ENCODE peak calls at places on chromosomes 13 and 19, in five cellular contexts. One of them, this sample, is unnamed.

GRCh38 chr19:23384858-23385257 is 10.4 kb downstream of the ZNF91 start:
- DNase-seq in RWPE2: no peak
- DNase-seq in neural progenitor cell: no peak
- DNase-seq in Panc1: no peak
- DNase-seq in tibial nerve: no peak
- DNase-seq in this sample: no peak

GRCh38 chr13:109743706-109744453 is 42.5 kb downstream of the IRS2 start:
- DNase-seq in RWPE2: peak; percentile 91
- DNase-seq in neural progenitor cell: no peak
- DNase-seq in Panc1: no peak
- DNase-seq in tibial nerve: no peak
- DNase-seq in this sample: no peak

GRCh38 chr19:33194884-33195710 is 967 bp downstream of the LRP3 start:
- DNase-seq in RWPE2: peak; percentile 57
- DNase-seq in neural progenitor cell: peak; percentile 59
- DNase-seq in Panc1: no peak
- DNase-seq in tibial nerve: no peak
- DNase-seq in this sample: no peak

GRCh38 chr19:36665832-36666231 is 805 bp downstream of the ZNF461 start:
- DNase-seq in RWPE2: no peak
- DNase-seq in neural progenitor cell: no peak
- DNase-seq in Panc1: no peak
- DNase-seq in tibial nerve: no peak
- DNase-seq in this sample: no peak

GRCh38 chr13:102878491-102878890 is 32.7 kb downstream of the ERCC5 start:
- DNase-seq in RWPE2: no peak
- DNase-seq in neural progenitor cell: peak; percentile 56
- DNase-seq in Panc1: no peak
- DNase-seq in tibial nerve: no peak
- DNase-seq in this sample: no peak

GRCh38 chr13:97344250-97345175 is 89.5 kb upstream of the RAP2A start:
- DNase-seq in RWPE2: no peak
- DNase-seq in neural progenitor cell: peak; percentile 70
- DNase-seq in Panc1: no peak
- DNase-seq in tibial nerve: peak; percentile 24
- DNase-seq in this sample: peak; percentile 38

GRCh38 chr13:43572601-43573360 is 214.0 kb downstream of the ENOX1 start:
- DNase-seq in RWPE2: no peak
- DNase-seq in neural progenitor cell: peak; percentile 29
- DNase-seq in Panc1: no peak
- DNase-seq in tibial nerve: no peak
- DNase-seq in this sample: no peak

GRCh38 chr13:31530883-31531282 is 208.4 kb upstream of the RXFP2 start:
- DNase-seq in RWPE2: no peak
- DNase-seq in neural progenitor cell: no peak
- DNase-seq in Panc1: no peak
- DNase-seq in tibial nerve: no peak
- DNase-seq in this sample: no peak

GRCh38 chr19:46715620-46716012 is 1.3 kb downstream of the PRKD2 start:
- DNase-seq in RWPE2: no peak
- DNase-seq in neural progenitor cell: peak; percentile 24
- DNase-seq in Panc1: no peak
- DNase-seq in tibial nerve: no peak
- DNase-seq in this sample: no peak

GRCh38 chr13:46609726-46610125 is 56.8 kb downstream of the LRCH1 start:
- DNase-seq in RWPE2: no peak
- DNase-seq in neural progenitor cell: no peak
- DNase-seq in Panc1: no peak
- DNase-seq in tibial nerve: no peak
- DNase-seq in this sample: peak; percentile 52

GRCh38 chr19:4083677-4084546 is 17.2 kb upstream of the ZBTB7A start:
- DNase-seq in RWPE2: no peak
- DNase-seq in neural progenitor cell: no peak
- DNase-seq in Panc1: no peak
- DNase-seq in tibial nerve: no peak
- DNase-seq in this sample: no peak

GRCh38 chr13:111209613-111210012 is 94.5 kb downstream of the ARHGEF7 start:
- DNase-seq in RWPE2: no peak
- DNase-seq in neural progenitor cell: no peak
- DNase-seq in Panc1: no peak
- DNase-seq in tibial nerve: no peak
- DNase-seq in this sample: no peak

GRCh38 chr19:29539131-29539530 is 13.3 kb downstream of the VSTM2B start:
- DNase-seq in RWPE2: no peak
- DNase-seq in neural progenitor cell: no peak
- DNase-seq in Panc1: no peak
- DNase-seq in tibial nerve: peak; percentile 5
- DNase-seq in this sample: peak; percentile 1

GRCh38 chr19:8163781-8164180 is 14.4 kb upstream of the FBN3 start:
- DNase-seq in RWPE2: no peak
- DNase-seq in neural progenitor cell: no peak
- DNase-seq in Panc1: no peak
- DNase-seq in tibial nerve: no peak
- DNase-seq in this sample: no peak

DNA sequence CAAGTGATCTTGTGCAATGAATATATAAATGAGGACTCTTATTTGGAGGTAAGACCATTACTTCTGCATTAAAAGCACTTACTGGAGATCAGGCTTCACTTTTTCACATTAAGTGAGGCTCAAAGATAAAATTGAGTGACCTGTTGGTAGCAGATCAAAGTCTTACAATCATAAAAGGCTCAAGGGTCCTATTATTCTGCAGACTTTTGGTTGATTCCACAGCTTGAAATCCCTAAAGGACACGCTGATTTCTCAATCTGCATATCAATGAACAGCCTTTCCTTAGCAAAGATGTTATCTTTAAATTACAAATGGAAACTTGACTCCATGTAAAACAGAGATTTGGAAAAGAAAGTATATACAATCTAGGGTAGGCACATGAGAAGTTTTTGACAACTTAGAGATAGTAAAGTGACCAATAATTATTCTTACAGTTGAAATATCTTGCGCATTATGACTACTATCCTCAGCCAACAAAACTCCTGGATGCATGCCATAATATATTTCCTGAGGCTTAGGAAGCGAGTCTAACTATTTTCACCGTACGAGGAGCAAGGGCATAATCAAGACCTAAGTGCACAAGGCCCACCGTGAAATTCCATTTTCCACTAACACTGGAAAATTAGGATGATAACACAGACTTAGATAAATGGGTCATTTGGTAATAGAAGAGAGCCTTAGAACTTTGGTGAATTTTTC is 640.7 kb downstream of the LIG4 start:
- DNase-seq in RWPE2: no peak
- DNase-seq in neural progenitor cell: no peak
- DNase-seq in Panc1: no peak
- DNase-seq in tibial nerve: no peak
- DNase-seq in this sample: no peak
- H3K4me3 ChIP-seq in RWPE2: no peak overlapping the region
- H3K4me3 ChIP-seq in neural progenitor cell: no peak overlapping the region
- H3K4me3 ChIP-seq in Panc1: no peak overlapping the region
- H3K4me3 ChIP-seq in tibial nerve: no peak overlapping the region
- H3K4me3 ChIP-seq in this sample: no peak overlapping the region

GRCh38 chr19:16831531-16831930 is 2.3 kb downstream of the SIN3B start:
- DNase-seq in RWPE2: no peak
- DNase-seq in neural progenitor cell: no peak
- DNase-seq in Panc1: no peak
- DNase-seq in tibial nerve: no peak
- DNase-seq in this sample: no peak

GRCh38 chr19:16828990-16829821 is at the start of gene SIN3B:
- DNase-seq in RWPE2: no peak
- DNase-seq in neural progenitor cell: peak; percentile 93
- DNase-seq in Panc1: no peak
- DNase-seq in tibial nerve: peak; percentile 64
- DNase-seq in this sample: peak; percentile 96

GRCh38 chr19:16834747-16835146 is 5.5 kb downstream of the SIN3B start:
- DNase-seq in RWPE2: no peak
- DNase-seq in neural progenitor cell: no peak
- DNase-seq in Panc1: no peak
- DNase-seq in tibial nerve: no peak
- DNase-seq in this sample: no peak

GRCh38 chr19:16829822-16830289 is 658 bp downstream of the SIN3B start:
- DNase-seq in RWPE2: no peak
- DNase-seq in neural progenitor cell: no peak
- DNase-seq in Panc1: no peak
- DNase-seq in tibial nerve: no peak
- DNase-seq in this sample: no peak

DNA sequence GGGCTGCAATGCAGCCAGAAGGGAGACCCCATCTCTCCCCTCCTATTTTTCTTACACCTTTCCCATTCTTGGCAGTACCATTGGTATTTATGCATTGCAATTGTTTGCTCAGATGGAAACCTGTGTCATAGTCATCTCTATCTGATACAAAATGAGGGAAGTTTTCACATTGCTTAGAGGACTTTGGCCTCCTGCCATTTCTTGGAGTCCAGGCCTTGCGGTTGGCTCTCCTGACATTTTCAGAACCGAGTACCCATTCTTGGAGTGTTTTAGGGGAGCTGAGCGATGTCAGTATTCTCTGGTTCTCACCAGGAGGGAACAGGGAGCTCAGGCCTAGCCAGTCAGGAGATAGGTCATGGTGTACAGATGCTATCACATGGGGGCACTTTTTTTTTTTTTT is 1.5 kb downstream of the SIN3B start:
- DNase-seq in RWPE2: no peak
- DNase-seq in neural progenitor cell: no peak
- DNase-seq in Panc1: no peak
- DNase-seq in tibial nerve: no peak
- DNase-seq in this sample: no peak
- H3K4me3 ChIP-seq in RWPE2: no peak overlapping the region
- H3K4me3 ChIP-seq in neural progenitor cell: peak overlapping the region; percentile 92
- H3K4me3 ChIP-seq in Panc1: peak overlapping the region; percentile 78
- H3K4me3 ChIP-seq in tibial nerve: no peak overlapping the region
- H3K4me3 ChIP-seq in this sample: no peak overlapping the region

GRCh38 chr13:106371024-106371423 is 164.4 kb downstream of the EFNB2 start:
- DNase-seq in RWPE2: no peak
- DNase-seq in neural progenitor cell: no peak
- DNase-seq in Panc1: no peak
- DNase-seq in tibial nerve: no peak
- DNase-seq in this sample: no peak

GRCh38 chr13:106373989-106374572 is 161.4 kb downstream of the EFNB2 start:
- DNase-seq in RWPE2: no peak
- DNase-seq in neural progenitor cell: no peak
- DNase-seq in Panc1: no peak
- DNase-seq in tibial nerve: no peak
- DNase-seq in this sample: no peak

GRCh38 chr13:106374631-106375030 is 160.8 kb downstream of the EFNB2 start:
- DNase-seq in RWPE2: no peak
- DNase-seq in neural progenitor cell: no peak
- DNase-seq in Panc1: no peak
- DNase-seq in tibial nerve: no peak
- DNase-seq in this sample: no peak

GRCh38 chr13:106373304-106373988 is 162.0 kb downstream of the EFNB2 start:
- DNase-seq in RWPE2: no peak
- DNase-seq in neural progenitor cell: no peak
- DNase-seq in Panc1: no peak
- DNase-seq in tibial nerve: no peak
- DNase-seq in this sample: no peak

GRCh38 chr13:106372199-106373160 is 163.0 kb downstream of the EFNB2 start:
- DNase-seq in RWPE2: no peak
- DNase-seq in neural progenitor cell: no peak
- DNase-seq in Panc1: no peak
- DNase-seq in tibial nerve: no peak
- DNase-seq in this sample: no peak
- H3K4me3 ChIP-seq in RWPE2: no peak overlapping the region
- H3K4me3 ChIP-seq in neural progenitor cell: no peak overlapping the region
- H3K4me3 ChIP-seq in Panc1: no peak overlapping the region
- H3K4me3 ChIP-seq in tibial nerve: no peak overlapping the region
- H3K4me3 ChIP-seq in this sample: no peak overlapping the region

DNA sequence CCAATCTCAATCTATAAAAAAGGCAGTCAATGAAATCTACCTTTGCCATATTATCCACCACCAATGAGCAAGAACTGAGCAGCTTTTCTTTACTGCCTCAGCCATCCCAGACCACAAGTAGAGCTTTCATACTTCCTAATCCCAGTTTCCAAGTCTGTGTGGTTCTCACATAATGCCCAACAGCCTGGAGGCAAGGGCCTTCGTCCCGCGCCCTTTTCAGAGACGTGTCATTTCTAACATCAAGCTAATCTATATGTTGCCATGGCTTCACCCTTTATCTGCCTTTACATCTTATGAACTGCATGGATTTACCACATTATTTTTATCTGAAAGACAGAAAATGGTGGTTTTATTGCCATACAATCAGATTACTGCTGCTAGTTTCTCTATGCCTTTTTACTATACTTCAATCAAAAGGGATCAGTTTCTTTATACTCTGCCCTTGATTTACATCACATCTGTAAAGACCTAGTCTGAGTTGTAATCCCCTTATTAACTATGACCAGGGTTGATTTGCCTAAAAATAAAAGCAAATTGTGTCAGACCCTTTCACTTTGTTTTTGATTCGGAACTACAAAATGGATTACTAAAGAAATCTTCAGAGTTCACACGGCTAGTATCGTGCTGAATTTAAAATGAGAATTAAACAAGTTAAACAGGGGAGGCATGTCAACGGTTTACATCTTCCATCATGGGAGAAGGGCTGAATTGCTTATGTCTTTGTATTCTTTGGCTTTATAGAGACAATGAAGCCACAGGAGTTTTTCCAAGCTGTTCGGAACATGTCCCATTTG is 5.8 kb downstream of the EFNB2 start:
- DNase-seq in RWPE2: no peak
- DNase-seq in neural progenitor cell: peak; percentile 67
- DNase-seq in Panc1: no peak
- DNase-seq in tibial nerve: no peak
- DNase-seq in this sample: no peak
- H3K4me3 ChIP-seq in RWPE2: no peak overlapping the region
- H3K4me3 ChIP-seq in neural progenitor cell: peak overlapping the region; percentile 71
- H3K4me3 ChIP-seq in Panc1: no peak overlapping the region
- H3K4me3 ChIP-seq in tibial nerve: no peak overlapping the region
- H3K4me3 ChIP-seq in this sample: no peak overlapping the region

GRCh38 chr19:55493650-55494171 is 5.5 kb downstream of the SSC5D start:
- DNase-seq in RWPE2: peak; percentile 65
- DNase-seq in neural progenitor cell: no peak
- DNase-seq in Panc1: no peak
- DNase-seq in tibial nerve: no peak
- DNase-seq in this sample: peak; percentile 74
- H3K4me3 ChIP-seq in RWPE2: no peak overlapping the region
- H3K4me3 ChIP-seq in neural progenitor cell: no peak overlapping the region
- H3K4me3 ChIP-seq in Panc1: no peak overlapping the region
- H3K4me3 ChIP-seq in tibial nerve: peak overlapping the region; percentile 11
- H3K4me3 ChIP-seq in this sample: no peak overlapping the region

This sample was measured in left lung.